ENCODE peak calls at places on chromosomes 12 and 14, in six cellular contexts. U is Peyer's patch, Y is fibroblast of mammary gland, Q is RWPE1, M is AG04450, P is lower lobe of right lung. F is an unnamed sample.

GRCh38 chr14:105470812-105471771 is 3.5 kb upstream of the CRIP2 start:
- DNase-seq in U (no peak), M (no peak), Y (no peak), Q (no peak), P (no peak), F (no peak)

GRCh38 chr12:115374480-115375187 is 690.7 kb upstream of the TBX3 start:
- DNase-seq in Q (no peak), P (no peak), U (no peak), M (no peak), Y (no peak), F (peak; percentile 12)

GRCh38 chr12:51484119-51484518 is 59.5 kb downstream of the SLC4A8 start:
- DNase-seq in Q (no peak), U (no peak), M (no peak), P (no peak), Y (no peak), F (no peak)

GRCh38 chr14:66636240-66636639 is 128.3 kb downstream of the GPHN start:
- DNase-seq in P (no peak), Q (no peak), U (no peak), Y (no peak), M (no peak), F (no peak)

GRCh38 chr14:72565200-72565599 is 328.7 kb downstream of the DPF3 start:
- DNase-seq in U (no peak), Q (no peak), P (no peak), Y (no peak), M (no peak), F (no peak)

GRCh38 chr12:26954027-26954426 is 15.8 kb downstream of the FGFR1OP2 start:
- DNase-seq in P (no peak), Y (no peak), M (no peak), U (no peak), Q (no peak), F (no peak)

GRCh38 chr14:86022031-86022629 is 492.2 kb downstream of the FLRT2 start:
- DNase-seq in Y (peak; percentile 70), M (peak; percentile 8), P (no peak), Q (no peak), U (no peak), F (no peak)

GRCh38 chr14:87992720-87993484 is at the start of gene GALC:
- DNase-seq in Y (peak; percentile 87), P (peak; percentile 98), M (peak; percentile 73), Q (peak; percentile 66), U (peak; percentile 99), F (peak; percentile 95)

GRCh38 chr14:22249775-22250174 is 339.2 kb downstream of the DAD1 start:
- DNase-seq in Q (no peak), Y (no peak), P (no peak), M (no peak), U (no peak), F (no peak)

GRCh38 chr12:12201274-12201758 is 65.5 kb downstream of the LRP6 start:
- DNase-seq in U (no peak), Y (no peak), P (no peak), M (no peak), Q (no peak), F (no peak)

GRCh38 chr12:110965574-110965973 is 45.2 kb upstream of the MYL2 start:
- DNase-seq in Q (peak; percentile 16), Y (peak; percentile 1), P (no peak), M (no peak), U (no peak), F (no peak)

GRCh38 chr12:69570545-69571399 is 14.5 kb upstream of the CCT2 start:
- DNase-seq in Y (peak; percentile 77), Q (peak; percentile 52), U (peak; percentile 78), M (no peak), P (no peak), F (no peak)

GRCh38 chr12:12901158-12901791 is 9.9 kb downstream of the GPRC5A start:
- DNase-seq in Q (peak; percentile 68), P (no peak), Y (peak; percentile 99), M (no peak), U (peak; percentile 78), F (no peak)

GRCh38 chr12:124595444-124595843 is 28.0 kb upstream of the NCOR2 start:
- DNase-seq in Y (no peak), P (no peak), M (no peak), U (no peak), Q (no peak), F (no peak)

GRCh38 chr14:99655521-99655920 is 10.6 kb downstream of the HHIPL1 start:
- DNase-seq in U (no peak), M (no peak), P (no peak), Q (no peak), Y (peak; percentile 61), F (no peak)

GRCh38 chr14:81561084-81561775 is 27.6 kb upstream of the SEL1L start:
- DNase-seq in P (no peak), M (no peak), U (no peak), Q (peak; percentile 33), Y (no peak), F (no peak)

GRCh38 chr12:90090929-90091651 is 382.5 kb upstream of the ATP2B1 start:
- DNase-seq in Y (peak; percentile 99), U (peak; percentile 88), M (peak; percentile 63), Q (peak; percentile 85), P (no peak), F (no peak)

GRCh38 chr12:95495433-95495832 is 21.5 kb downstream of the METAP2 start:
- DNase-seq in Y (no peak), Q (no peak), U (no peak), M (no peak), P (no peak), F (no peak)

GRCh38 chr12:68100241-68100640 is 59.3 kb downstream of the IFNG start:
- DNase-seq in P (no peak), Q (peak; percentile 81), U (no peak), Y (no peak), M (no peak), F (no peak)

GRCh38 chr12:86929962-86930361 is 673.8 kb upstream of the MGAT4C start:
- DNase-seq in Q (no peak), U (no peak), P (no peak), M (no peak), Y (peak; percentile 25), F (no peak)

GRCh38 chr12:99054601-99055128 is 409.6 kb downstream of the APAF1 start:
- DNase-seq in Y (peak; percentile 1), Q (no peak), P (no peak), U (no peak), M (no peak), F (no peak)

GRCh38 chr12:13278249-13278787 is 81.8 kb downstream of the EMP1 start:
- DNase-seq in U (peak; percentile 78), P (peak; percentile 78), M (peak; percentile 36), Q (peak; percentile 72), Y (peak; percentile 63), F (peak; percentile 53)

GRCh38 chr14:97109234-97109633 is 312.1 kb downstream of the VRK1 start:
- DNase-seq in Y (no peak), M (no peak), U (no peak), P (no peak), Q (no peak), F (no peak)

GRCh38 chr14:76784881-76785280 is 23.6 kb downstream of the VASH1 start:
- DNase-seq in Q (peak; percentile 86), P (peak; percentile 72), U (peak; percentile 81), M (peak; percentile 34), Y (peak; percentile 78), F (no peak)

GRCh38 chr12:84856156-84856900 is 56.3 kb downstream of the SLC6A15 start:
- DNase-seq in P (no peak), Q (peak; percentile 41), Y (peak; percentile 65), U (no peak), M (no peak), F (no peak)

GRCh38 chr14:87066221-87066817 is 926.7 kb downstream of the GALC start:
- DNase-seq in Y (peak; percentile 9), P (no peak), M (no peak), U (no peak), Q (peak; percentile 9), F (no peak)

GRCh38 chr12:14723763-14724162 is 27.4 kb upstream of the GUCY2C start:
- DNase-seq in Y (peak; percentile 68), P (no peak), M (peak; percentile 11), Q (no peak), U (peak; percentile 83), F (peak; percentile 18)

GRCh38 chr14:60328588-60328987 is 79.6 kb downstream of the PPM1A start:
- DNase-seq in M (no peak), Y (no peak), Q (no peak), P (no peak), U (no peak), F (no peak)
- TF ChIP-seq CTCF in M (no peak), Y (no peak), Q (no peak), P (no peak), U (no peak), F (no peak)

DNA sequence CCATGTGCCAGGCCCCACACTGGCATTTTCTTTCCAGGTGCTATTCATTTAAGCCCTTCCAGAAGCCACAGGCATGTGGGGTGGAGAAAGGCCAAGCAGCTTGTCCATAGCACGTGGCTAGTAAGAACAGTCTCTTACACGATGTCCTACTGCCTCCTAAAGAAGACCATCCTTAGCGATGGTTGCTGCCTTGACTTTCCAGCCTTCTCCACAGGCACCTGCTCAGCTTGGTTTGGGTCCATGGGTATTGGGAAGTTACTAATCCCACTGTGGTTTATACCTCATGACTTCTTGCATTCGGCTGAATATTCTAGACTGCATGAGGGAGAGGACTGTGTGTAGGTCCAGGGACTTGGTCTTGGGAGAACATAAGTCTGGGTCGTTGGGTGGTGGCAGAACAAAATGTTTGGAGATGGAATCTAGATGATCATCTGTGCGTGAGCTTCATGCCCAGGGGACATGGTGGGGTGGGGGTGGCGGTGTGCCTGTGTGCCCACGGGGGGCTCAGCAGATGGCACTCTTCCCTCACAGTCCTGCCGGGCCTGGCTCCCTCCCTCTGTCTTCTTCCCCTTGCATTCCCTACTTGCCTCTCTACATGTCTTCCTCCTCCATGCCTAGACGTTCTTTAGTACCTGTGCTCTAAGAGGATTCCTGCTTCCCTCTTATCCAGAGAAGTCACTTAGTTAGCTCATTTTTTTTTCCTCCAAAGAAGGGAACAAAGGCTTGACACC is 49.1 kb downstream of the NINJ2 start:
- DNase-seq in Y (peak; percentile 8), M (no peak), Q (no peak), P (peak; percentile 69), U (peak; percentile 58), F (peak; percentile 49)
- TF ChIP-seq CTCF in Y (no peak), M (no peak), Q (no peak), P (peak; percentile 25), U (no peak), F (peak; percentile 46)

GRCh38 chr12:101881228-101881627 is 3.8 kb downstream of the DRAM1 start:
- DNase-seq in M (no peak), Q (no peak), Y (no peak), P (no peak), U (no peak), F (no peak)

GRCh38 chr12:101877816-101878811 is 734 bp downstream of the DRAM1 start:
- DNase-seq in U (no peak), Y (no peak), P (no peak), Q (peak; percentile 26), M (no peak), F (no peak)

GRCh38 chr12:101880769-101881168 is 3.4 kb downstream of the DRAM1 start:
- DNase-seq in Y (no peak), U (no peak), M (no peak), Q (no peak), P (no peak), F (no peak)

GRCh38 chr12:101875112-101875961 is 2.0 kb upstream of the DRAM1 start:
- DNase-seq in Y (no peak), U (no peak), M (no peak), P (no peak), Q (no peak), F (no peak)

GRCh38 chr12:101876861-101877815 is at the start of gene DRAM1:
- DNase-seq in P (peak; percentile 97), Q (peak; percentile 84), U (peak; percentile 95), M (peak; percentile 71), Y (peak; percentile 86), F (peak; percentile 95)
- TF ChIP-seq CTCF in P (no peak), Q (no peak), U (no peak), M (no peak), Y (no peak), F (peak; percentile 44)

GRCh38 chr12:4307593-4308333 is 13.2 kb upstream of the TIGAR start:
- DNase-seq in Q (peak; percentile 91), U (peak; percentile 87), P (peak; percentile 67), M (peak; percentile 55), Y (peak; percentile 76), F (no peak)
- TF ChIP-seq CTCF in Q (peak; percentile 47), U (no peak), P (peak; percentile 68), M (peak; percentile 79), Y (peak; percentile 67), F (peak; percentile 37)